ENCODE peak calls at places on chromosomes 5 and 9, in four cellular contexts. D is transverse colon, O is H1, C is stomach. K is an unnamed sample. For H3K9me3, the result is how much of the 10 kb centered on the place peaks cover.

GRCh38 chr9:126317513-126317912 is 9.1 kb upstream of the MVB12B start:
- DNase-seq in D (peak), O (no peak), C (no peak), K (no peak)

GRCh38 chr9:132011896-132012295 is 67.8 kb downstream of the MED27 start:
- DNase-seq in D (no peak), O (no peak), C (no peak), K (no peak)

GRCh38 chr9:89592963-89593775 is 11.6 kb upstream of the GADD45G start:
- DNase-seq in D (no peak), O (peak), C (no peak), K (no peak)

GRCh38 chr5:1412163-1412562 is 33.1 kb downstream of the SLC6A3 start:
- DNase-seq in D (no peak), O (no peak), C (no peak), K (peak)

GRCh38 chr5:98309785-98310566 is 463.5 kb upstream of the RGMB start:
- DNase-seq in D (no peak), O (peak), C (no peak), K (no peak)

GRCh38 chr5:123046222-123046621 is 9.7 kb upstream of the PPIC start:
- DNase-seq in D (no peak), O (no peak), C (no peak), K (no peak)

GRCh38 chr5:154168395-154168794 is 22.1 kb upstream of the GALNT10 start:
- DNase-seq in D (no peak), O (no peak), C (no peak), K (no peak)

GRCh38 chr5:6704361-6704851 is 8.8 kb upstream of the TENT4A start:
- DNase-seq in D (peak), O (no peak), C (no peak), K (no peak)

GRCh38 chr5:87122171-87122977 is 145.3 kb upstream of the RASA1 start:
- DNase-seq in D (no peak), O (no peak), C (no peak), K (no peak)

GRCh38 chr9:35306281-35306680 is 144.5 kb downstream of the UNC13B start:
- DNase-seq in D (no peak), O (no peak), C (no peak), K (no peak)

GRCh38 chr9:133169102-133169501 is 5.4 kb upstream of the GBGT1 start:
- DNase-seq in D (no peak), O (no peak), C (no peak), K (no peak)

GRCh38 chr5:134436523-134437339 is 25.1 kb upstream of the CDKN2AIPNL start:
- DNase-seq in D (peak), O (no peak), C (peak), K (peak)

GRCh38 chr5:101932599-101932998 is 363.5 kb downstream of the SLCO4C1 start:
- DNase-seq in D (no peak), O (no peak), C (no peak), K (no peak)

GRCh38 chr5:179223961-179224360 is 121.3 kb downstream of the ADAMTS2 start:
- DNase-seq in D (no peak), O (no peak), C (no peak), K (peak)

GRCh38 chr5:141320225-141321169 is at the start of gene TAF7:
- DNase-seq in D (peak), O (peak), C (peak), K (peak)

GRCh38 chr5:141322261-141322660 is 1.7 kb upstream of the TAF7 start:
- DNase-seq in D (no peak), O (no peak), C (no peak), K (no peak)

GRCh38 chr5:141313711-141314110 is 6.9 kb downstream of the TAF7 start:
- DNase-seq in D (no peak), O (no peak), C (no peak), K (no peak)

GRCh38 chr5:141319699-141320098 is 885 bp downstream of the TAF7 start:
- DNase-seq in D (no peak), O (no peak), C (no peak), K (no peak)

DNA sequence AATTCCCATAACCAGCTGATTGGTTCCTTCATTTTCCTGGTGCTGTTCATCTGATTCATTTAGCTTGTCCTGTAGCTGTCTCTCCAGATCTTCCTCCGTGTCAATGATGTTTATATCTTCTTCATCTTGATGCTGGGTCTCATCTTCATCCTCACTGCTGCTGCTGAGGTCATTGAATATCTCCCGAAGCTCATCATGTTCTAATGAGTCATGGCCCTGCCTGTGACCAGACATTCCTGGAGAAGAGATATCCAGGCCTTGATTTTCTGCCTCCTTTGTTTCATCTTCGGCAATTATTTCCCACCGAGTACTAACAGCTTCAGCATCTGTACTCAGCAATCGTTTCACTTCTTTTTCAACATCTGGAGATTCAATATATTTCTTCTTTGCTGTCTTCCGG is 1.4 kb downstream of the TAF7 start:
- DNase-seq in D (no peak), O (no peak), C (no peak), K (no peak)
- H3K9me3 ChIP-seq in D (half or more), O (under half), C (half or more), K (half or more)

GRCh38 chr5:78511116-78511906 is 137.3 kb downstream of the LHFPL2 start:
- DNase-seq in D (no peak), O (no peak), C (no peak), K (no peak)

GRCh38 chr5:78508231-78508765 is 140.3 kb downstream of the LHFPL2 start:
- DNase-seq in D (no peak), O (no peak), C (no peak), K (no peak)

GRCh38 chr5:78512440-78512839 is 136.1 kb downstream of the LHFPL2 start:
- DNase-seq in D (no peak), O (no peak), C (no peak), K (no peak)

GRCh38 chr5:78509145-78509865 is 139.3 kb downstream of the LHFPL2 start:
- DNase-seq in D (no peak), O (no peak), C (no peak), K (no peak)

GRCh38 chr5:78509884-78510769 is 138.4 kb downstream of the LHFPL2 start:
- DNase-seq in D (peak), O (no peak), C (peak), K (peak)
- TF ChIP-seq POLR2A in D (peak), O (no peak), C (no peak), K (no peak)

GRCh38 chr9:127968046-127968445 is 12.7 kb downstream of the EEIG1 start:
- DNase-seq in D (peak), O (no peak), C (peak), K (peak)
- TF ChIP-seq EP300 in D (peak), O (no peak), C (no peak), K (no peak)

GRCh38 chr9:104606202-104606601 is 775 bp upstream of the OR13C2 start:
- DNase-seq in D (no peak), O (no peak), C (no peak), K (no peak)
- H3K9me3 ChIP-seq in D (under half), O (under half), C (under half), K (under half)

DNA sequence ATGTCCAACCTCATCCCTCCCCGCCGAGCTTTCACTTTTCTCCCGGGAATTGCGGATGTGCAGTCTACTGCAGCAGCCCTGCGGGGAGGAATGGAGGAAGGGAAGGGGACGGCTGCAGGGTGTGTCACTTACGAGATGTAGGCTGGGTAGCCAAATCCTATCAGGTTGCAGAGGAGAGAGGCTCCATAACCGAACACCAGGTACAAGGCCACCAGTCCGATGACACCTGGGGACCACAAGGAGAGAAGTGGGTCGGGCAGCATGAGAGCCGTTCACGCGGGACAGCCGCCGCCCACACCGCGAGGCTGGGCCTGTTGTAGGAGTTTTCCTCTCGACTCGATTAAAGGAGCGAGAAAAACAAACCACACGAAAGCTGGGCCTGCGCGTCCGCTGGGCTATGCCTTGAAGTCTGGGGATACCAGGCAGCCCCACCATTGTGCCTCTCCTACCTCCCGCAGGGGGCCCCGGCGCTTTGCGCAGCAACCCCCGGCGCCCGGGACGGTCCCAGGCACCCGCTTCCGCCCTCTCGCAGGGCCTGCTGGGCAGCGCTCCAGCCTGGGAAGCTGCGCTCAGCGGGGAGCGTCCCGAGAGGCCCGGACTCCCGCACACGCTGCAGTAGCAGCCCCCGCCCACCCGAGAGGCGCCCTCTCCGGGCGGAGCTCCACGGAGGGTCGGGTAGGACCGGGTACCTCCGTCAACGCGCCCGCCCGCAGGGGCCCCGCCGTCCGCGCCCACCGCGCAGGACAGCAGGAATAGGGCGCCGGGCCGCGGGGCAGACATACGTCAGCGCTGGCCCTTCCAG is 795 bp downstream of the REEP5 start:
- DNase-seq in D (peak), O (no peak), C (peak), K (peak)
- TF ChIP-seq POLR2A in D (no peak), O (peak), C (no peak), K (no peak)

DNA sequence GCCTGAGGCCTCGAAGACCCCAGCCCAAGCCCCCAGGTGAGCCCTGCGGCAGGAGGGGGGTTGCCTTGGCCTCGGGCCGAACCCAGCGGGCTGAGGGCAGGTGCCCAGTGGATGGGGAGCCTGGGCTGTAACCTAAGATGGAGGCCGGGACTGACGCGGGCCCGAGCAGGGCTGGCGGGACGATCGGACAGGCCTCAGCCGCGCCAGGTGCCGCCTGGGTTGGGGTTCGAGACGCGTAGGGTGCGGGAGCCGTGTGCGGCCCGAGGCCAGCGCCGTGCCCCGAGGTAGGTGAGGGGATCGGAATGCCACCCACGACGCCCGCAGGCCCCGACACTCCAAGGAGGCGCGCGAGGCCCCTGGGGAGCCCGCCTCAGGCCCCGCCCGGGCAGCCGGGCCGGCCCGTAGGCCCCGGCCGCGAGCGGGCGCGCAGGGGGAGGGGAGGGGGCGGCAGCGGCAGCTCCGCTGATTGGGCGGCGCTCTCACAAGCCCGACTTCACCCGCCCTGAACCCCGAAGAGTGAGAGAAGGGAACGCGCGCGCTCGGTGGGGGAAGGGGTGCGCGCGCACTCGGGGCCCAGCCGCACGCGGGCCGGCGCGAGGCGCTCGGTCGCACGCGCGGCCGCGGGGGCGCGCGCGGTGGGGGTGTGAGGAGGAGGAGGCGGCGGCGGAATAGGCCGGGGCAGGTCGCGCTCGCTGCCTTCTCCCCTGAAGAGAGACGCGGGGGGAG is at the start of gene NSD1:
- DNase-seq in D (peak), O (peak), C (peak), K (peak)
- TF ChIP-seq EP300 in D (no peak), O (no peak), C (no peak), K (no peak)

DNA sequence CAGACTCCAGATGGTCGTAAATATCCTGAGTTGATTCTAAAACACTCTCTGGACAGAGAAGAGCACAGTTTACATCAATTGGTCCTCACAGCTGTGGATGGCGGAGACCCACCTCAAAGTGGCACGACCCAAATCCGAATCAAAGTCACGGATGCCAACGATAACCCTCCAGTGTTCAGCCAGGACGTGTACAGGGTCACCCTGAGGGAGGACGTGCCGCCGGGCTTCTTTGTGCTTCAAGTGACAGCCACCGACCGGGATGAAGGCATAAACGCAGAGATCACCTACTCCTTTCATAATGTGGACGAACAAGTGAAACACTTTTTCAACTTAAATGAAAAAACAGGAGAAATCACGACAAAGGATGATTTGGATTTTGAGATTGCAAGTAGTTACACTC is 891 bp downstream of the PCDHGB2 start:
- DNase-seq in D (no peak), O (no peak), C (no peak), K (no peak)
- H3K9me3 ChIP-seq in D (half or more), O (half or more), C (half or more), K (half or more)

DNA sequence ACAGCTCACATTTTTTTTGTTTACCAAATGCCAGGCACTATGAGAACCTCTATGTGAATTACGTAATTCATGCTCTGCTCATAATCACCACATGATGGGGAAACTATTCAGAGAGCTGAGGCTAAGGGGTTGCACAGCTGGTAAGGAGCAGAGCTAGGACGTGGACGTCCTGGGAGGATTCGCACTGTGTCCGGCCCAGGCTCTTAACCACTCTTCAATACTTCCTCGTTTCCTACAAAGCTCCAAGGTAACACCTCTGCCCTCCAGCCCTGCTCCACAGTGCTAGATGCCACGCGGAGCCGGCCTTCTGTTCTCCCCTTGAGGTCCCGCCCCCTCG is 8.7 kb downstream of the PHF19 start:
- DNase-seq in D (no peak), O (no peak), C (no peak), K (no peak)
- TF ChIP-seq POLR2A in D (peak), O (no peak), C (no peak), K (no peak)